ENCODE peak calls at places on chromosome 9, in nine cellular contexts. One of them, this sample, is unnamed.

GRCh38 chr9:116705531-116705930 is 18.4 kb downstream of the TRIM32 start:
- DNase-seq in tibial artery: no peak
- DNase-seq in GM13977: no peak
- DNase-seq in activated T-helper 1 cell treated with anti-CD3 and anti-CD28 coated beads, Interleukin-2, amount 50 U/mL, for 16 hours: no peak
- DNase-seq in NAMALWA: no peak
- DNase-seq in posterior cingulate gyrus: no peak
- DNase-seq in left colon: no peak
- DNase-seq in AG10803: no peak
- DNase-seq in anterior cingulate cortex: no peak
- DNase-seq in this sample: no peak

GRCh38 chr9:107693620-107694326 is 204.2 kb upstream of the KLF4 start:
- DNase-seq in activated T-helper 1 cell treated with anti-CD3 and anti-CD28 coated beads, Interleukin-2, amount 50 U/mL, for 16 hours: no peak
- DNase-seq in anterior cingulate cortex: no peak
- DNase-seq in NAMALWA: no peak
- DNase-seq in AG10803: peak; percentile 79
- DNase-seq in tibial artery: no peak
- DNase-seq in left colon: no peak
- DNase-seq in GM13977: no peak
- DNase-seq in posterior cingulate gyrus: no peak
- DNase-seq in this sample: no peak

GRCh38 chr9:86449246-86449645 is 95.0 kb upstream of the TUT7 start:
- DNase-seq in left colon: no peak
- DNase-seq in tibial artery: no peak
- DNase-seq in posterior cingulate gyrus: no peak
- DNase-seq in anterior cingulate cortex: no peak
- DNase-seq in activated T-helper 1 cell treated with anti-CD3 and anti-CD28 coated beads, Interleukin-2, amount 50 U/mL, for 16 hours: no peak
- DNase-seq in GM13977: no peak
- DNase-seq in NAMALWA: no peak
- DNase-seq in AG10803: no peak
- DNase-seq in this sample: no peak

GRCh38 chr9:68507098-68507795 is 33.4 kb downstream of the TMEM252 start:
- DNase-seq in left colon: no peak
- DNase-seq in anterior cingulate cortex: no peak
- DNase-seq in NAMALWA: peak; percentile 60
- DNase-seq in tibial artery: no peak
- DNase-seq in AG10803: peak; percentile 31
- DNase-seq in GM13977: peak; percentile 31
- DNase-seq in posterior cingulate gyrus: no peak
- DNase-seq in activated T-helper 1 cell treated with anti-CD3 and anti-CD28 coated beads, Interleukin-2, amount 50 U/mL, for 16 hours: no peak
- DNase-seq in this sample: no peak

GRCh38 chr9:133583586-133583985 is 25.6 kb downstream of the FAM163B start:
- DNase-seq in tibial artery: no peak
- DNase-seq in left colon: no peak
- DNase-seq in activated T-helper 1 cell treated with anti-CD3 and anti-CD28 coated beads, Interleukin-2, amount 50 U/mL, for 16 hours: no peak
- DNase-seq in anterior cingulate cortex: no peak
- DNase-seq in NAMALWA: no peak
- DNase-seq in posterior cingulate gyrus: no peak
- DNase-seq in AG10803: no peak
- DNase-seq in GM13977: no peak
- DNase-seq in this sample: no peak

GRCh38 chr9:98081477-98082219 is 25.1 kb downstream of the NANS start:
- DNase-seq in activated T-helper 1 cell treated with anti-CD3 and anti-CD28 coated beads, Interleukin-2, amount 50 U/mL, for 16 hours: no peak
- DNase-seq in AG10803: peak; percentile 60
- DNase-seq in tibial artery: no peak
- DNase-seq in posterior cingulate gyrus: no peak
- DNase-seq in left colon: no peak
- DNase-seq in NAMALWA: no peak
- DNase-seq in anterior cingulate cortex: no peak
- DNase-seq in GM13977: no peak
- DNase-seq in this sample: no peak

GRCh38 chr9:105539452-105539851 is 18.5 kb upstream of the FKTN start:
- DNase-seq in tibial artery: no peak
- DNase-seq in anterior cingulate cortex: no peak
- DNase-seq in GM13977: no peak
- DNase-seq in NAMALWA: peak; percentile 34
- DNase-seq in posterior cingulate gyrus: no peak
- DNase-seq in activated T-helper 1 cell treated with anti-CD3 and anti-CD28 coated beads, Interleukin-2, amount 50 U/mL, for 16 hours: no peak
- DNase-seq in AG10803: no peak
- DNase-seq in left colon: no peak
- DNase-seq in this sample: no peak

GRCh38 chr9:14238044-14238443 is 75.9 kb downstream of the NFIB start:
- DNase-seq in anterior cingulate cortex: no peak
- DNase-seq in activated T-helper 1 cell treated with anti-CD3 and anti-CD28 coated beads, Interleukin-2, amount 50 U/mL, for 16 hours: no peak
- DNase-seq in left colon: no peak
- DNase-seq in AG10803: no peak
- DNase-seq in posterior cingulate gyrus: no peak
- DNase-seq in tibial artery: no peak
- DNase-seq in GM13977: no peak
- DNase-seq in NAMALWA: no peak
- DNase-seq in this sample: no peak

GRCh38 chr9:78368236-78368635 is 71.3 kb downstream of the PSAT1 start:
- DNase-seq in activated T-helper 1 cell treated with anti-CD3 and anti-CD28 coated beads, Interleukin-2, amount 50 U/mL, for 16 hours: no peak
- DNase-seq in NAMALWA: no peak
- DNase-seq in GM13977: no peak
- DNase-seq in AG10803: no peak
- DNase-seq in tibial artery: no peak
- DNase-seq in left colon: no peak
- DNase-seq in posterior cingulate gyrus: no peak
- DNase-seq in anterior cingulate cortex: no peak
- DNase-seq in this sample: no peak

GRCh38 chr9:132721661-132722060 is 51.4 kb downstream of the GTF3C4 start:
- DNase-seq in posterior cingulate gyrus: no peak
- DNase-seq in left colon: no peak
- DNase-seq in activated T-helper 1 cell treated with anti-CD3 and anti-CD28 coated beads, Interleukin-2, amount 50 U/mL, for 16 hours: no peak
- DNase-seq in AG10803: no peak
- DNase-seq in tibial artery: no peak
- DNase-seq in NAMALWA: no peak
- DNase-seq in GM13977: no peak
- DNase-seq in anterior cingulate cortex: no peak
- DNase-seq in this sample: no peak

GRCh38 chr9:73022353-73022752 is 69.5 kb upstream of the ALDH1A1 start:
- DNase-seq in NAMALWA: no peak
- DNase-seq in left colon: no peak
- DNase-seq in GM13977: no peak
- DNase-seq in AG10803: no peak
- DNase-seq in anterior cingulate cortex: no peak
- DNase-seq in posterior cingulate gyrus: no peak
- DNase-seq in activated T-helper 1 cell treated with anti-CD3 and anti-CD28 coated beads, Interleukin-2, amount 50 U/mL, for 16 hours: no peak
- DNase-seq in tibial artery: no peak
- DNase-seq in this sample: no peak

This sample was measured in stimulated activated CD8-positive, alpha-beta memory T cell treated with anti-CD3 and anti-CD28 coated beads, Interleukin-15, amount 100 ng/mL, for 4 hours.